ENCODE peak calls at places on chromosomes 3 and 15, in seven cellular contexts. W, K, S, V, F, D and T are unnamed samples.

GRCh38 chr3:37218206-37218605 is 43.8 kb upstream of the LRRFIP2 start:
- DNase-seq in W (no peak), D (no peak), V (peak), K (peak), F (no peak), S (no peak), T (no peak)

GRCh38 chr15:57122080-57122845 is 203.8 kb downstream of the TCF12 start:
- DNase-seq in D (no peak), K (no peak), F (no peak), W (no peak), V (no peak), S (no peak), T (no peak)

GRCh38 chr3:149134560-149134959 is 5.1 kb downstream of the HPS3 start:
- DNase-seq in S (no peak), V (no peak), F (peak), K (no peak), D (peak), W (no peak), T (peak)

GRCh38 chr15:74383695-74384565 is 16.5 kb upstream of the CYP11A1 start:
- DNase-seq in V (peak), S (peak), K (no peak), W (no peak), D (peak), F (peak), T (peak)

GRCh38 chr3:196222876-196223595 is 6.7 kb downstream of the SLC51A start:
- DNase-seq in V (no peak), S (no peak), W (no peak), F (no peak), D (peak), K (no peak), T (peak)

GRCh38 chr15:80174017-80174746 is 21.4 kb downstream of the FAH start:
- DNase-seq in K (no peak), W (no peak), V (no peak), D (peak), S (no peak), F (peak), T (no peak)

GRCh38 chr15:38088971-38089370 is 154.5 kb downstream of the TMCO5A start:
- DNase-seq in V (no peak), K (no peak), D (no peak), F (peak), W (no peak), S (no peak), T (no peak)

GRCh38 chr3:194294199-194294887 is 56.8 kb downstream of the CPN2 start:
- DNase-seq in V (no peak), F (no peak), S (no peak), W (no peak), D (no peak), K (no peak), T (no peak)

GRCh38 chr3:130627143-130627849 is 110.3 kb downstream of the COL6A6 start:
- DNase-seq in K (no peak), D (no peak), W (no peak), F (no peak), S (no peak), V (no peak), T (no peak)

GRCh38 chr3:10599444-10599843 is 94.1 kb upstream of the ATP2B2 start:
- DNase-seq in S (no peak), F (no peak), K (no peak), V (no peak), W (no peak), D (no peak), T (no peak)

GRCh38 chr3:10601857-10602230 is 96.5 kb upstream of the ATP2B2 start:
- DNase-seq in W (no peak), D (no peak), V (no peak), K (no peak), F (no peak), S (no peak), T (no peak)

GRCh38 chr3:10601131-10601856 is 95.9 kb upstream of the ATP2B2 start:
- DNase-seq in V (peak), W (no peak), F (no peak), K (no peak), D (no peak), S (no peak), T (no peak)

GRCh38 chr3:10599017-10599416 is 93.6 kb upstream of the ATP2B2 start:
- DNase-seq in D (no peak), F (no peak), V (no peak), K (no peak), W (no peak), S (no peak), T (no peak)

DNA sequence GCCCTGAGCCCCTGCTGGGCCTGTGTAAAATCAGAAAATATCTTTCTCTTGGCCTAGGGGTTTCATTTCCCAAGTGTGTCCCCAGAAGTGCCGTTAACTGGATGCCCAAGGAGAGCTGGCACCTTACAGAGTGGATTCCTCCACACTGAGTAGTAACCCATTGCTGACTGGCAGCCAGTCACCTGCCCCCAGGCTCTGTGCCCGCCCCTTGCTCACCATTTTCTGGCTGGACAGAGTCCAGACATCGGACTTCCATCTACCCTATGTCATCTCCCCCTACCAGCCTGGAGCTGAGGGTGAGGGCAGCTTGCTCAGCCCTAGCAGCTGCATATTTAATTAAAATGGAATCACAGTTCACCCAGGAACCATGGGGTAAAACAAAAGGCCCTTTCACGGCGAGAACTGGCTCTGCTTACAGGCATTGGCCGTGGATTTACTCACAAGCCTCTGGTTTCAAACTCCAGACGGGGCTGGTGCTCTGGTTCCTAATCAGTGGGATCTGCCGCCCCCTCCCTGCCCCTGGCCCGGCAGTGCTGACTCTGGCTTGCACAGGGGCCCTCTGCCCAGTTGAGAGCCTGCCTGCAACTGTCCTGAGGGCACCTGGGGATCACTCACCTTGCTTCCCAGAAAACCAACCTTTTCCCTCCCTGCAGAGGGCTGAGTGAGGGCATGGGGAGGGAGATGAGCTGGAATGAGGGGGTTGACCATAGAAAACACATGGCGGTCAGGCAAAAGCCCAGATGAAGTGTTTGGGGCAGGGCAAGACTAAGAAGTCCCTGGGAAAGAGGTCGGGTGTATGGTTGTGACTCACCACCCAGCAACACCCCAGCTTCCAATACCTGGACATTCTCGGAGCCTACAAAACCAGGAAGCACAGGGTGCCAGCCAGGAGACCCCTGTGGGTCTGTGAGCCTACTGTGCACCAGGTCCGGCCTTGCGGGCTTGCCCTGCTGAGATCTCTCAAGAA is 95.1 kb upstream of the ATP2B2 start:
- DNase-seq in V (no peak), W (no peak), D (peak), K (no peak), F (no peak), S (no peak), T (no peak)
- TF ChIP-seq CTCF in V (no peak), W (no peak), D (no peak), K (no peak), F (no peak), S (no peak), T (no peak)

DNA sequence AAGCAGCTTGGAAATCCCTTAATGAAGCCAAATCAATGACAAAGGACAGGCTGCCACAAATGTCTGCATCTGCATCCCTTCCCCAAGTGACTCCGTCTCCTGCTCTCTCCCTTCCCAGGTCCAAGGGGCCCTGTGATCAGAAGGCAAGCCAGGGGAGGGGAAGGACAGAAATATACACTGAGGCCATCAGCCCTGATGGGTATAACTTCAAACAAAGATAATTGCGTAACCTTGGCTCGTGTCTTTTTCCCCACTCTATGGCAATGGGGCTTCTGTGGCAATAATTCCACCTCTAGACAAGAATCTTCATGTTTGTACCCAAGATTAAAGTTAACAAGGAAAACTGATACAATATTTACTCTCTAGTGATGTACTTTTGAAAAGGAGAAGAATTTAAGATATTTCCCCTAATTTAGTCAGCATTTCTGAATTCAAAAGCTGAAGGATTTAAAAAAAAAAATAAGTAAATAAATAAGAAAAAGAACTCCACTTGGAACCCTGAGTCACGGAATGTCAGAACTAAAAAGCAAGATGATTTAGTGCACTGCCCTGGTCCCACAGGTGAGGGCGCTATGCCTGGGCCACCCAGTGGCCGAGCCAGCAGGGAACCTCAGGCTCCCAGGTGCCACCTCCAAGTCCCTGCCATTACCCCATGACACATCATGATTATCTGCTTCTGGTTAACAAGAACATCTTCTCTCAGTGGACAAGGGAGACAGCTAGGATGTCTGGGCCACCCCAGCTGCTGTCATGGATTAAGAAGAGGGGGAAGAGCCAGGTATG is 154.5 kb downstream of the STT3B start:
- DNase-seq in S (no peak), F (no peak), W (no peak), K (no peak), D (no peak), V (no peak), T (no peak)
- TF ChIP-seq CTCF in S (no peak), F (no peak), W (no peak), K (no peak), D (peak), V (no peak), T (no peak)

DNA sequence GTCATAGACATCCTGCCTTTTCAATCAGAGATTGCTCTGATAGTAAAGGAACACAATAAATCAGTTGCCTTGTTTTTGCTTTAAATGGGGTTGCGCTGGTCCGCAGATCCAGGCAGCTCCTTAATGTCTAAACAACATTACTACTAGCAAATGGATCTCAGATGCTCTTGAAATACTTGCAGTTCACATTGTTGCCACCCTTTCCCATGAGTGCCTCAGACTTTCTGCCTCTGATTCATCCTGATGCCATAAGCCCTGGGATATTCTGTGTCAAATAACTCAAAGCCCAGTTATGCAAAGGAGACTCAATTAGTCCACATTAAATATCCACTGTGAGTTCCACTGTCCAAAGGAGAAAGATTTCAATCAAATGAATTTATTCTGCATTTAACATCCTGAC is 196.7 kb downstream of the PLCH1 start:
- DNase-seq in W (no peak), D (peak), K (no peak), V (no peak), F (no peak), S (no peak), T (peak)
- TF ChIP-seq CTCF in W (no peak), D (no peak), K (no peak), V (no peak), F (no peak), S (no peak), T (peak)

GRCh38 chr3:87732294-87732693 is 326.5 kb downstream of the CGGBP1 start:
- DNase-seq in F (no peak), K (no peak), W (no peak), S (no peak), D (no peak), V (no peak), T (no peak)
- TF ChIP-seq CTCF in F (no peak), K (no peak), W (no peak), S (no peak), D (no peak), V (no peak), T (no peak)

GRCh38 chr3:39990532-39990931 is 181.1 kb downstream of the MYRIP start:
- DNase-seq in W (peak), F (peak), V (no peak), D (peak), K (no peak), S (peak), T (peak)
- TF ChIP-seq CTCF in W (peak), F (peak), V (peak), D (peak), K (peak), S (peak), T (peak)

GRCh38 chr15:70703066-70703465 is 60.3 kb downstream of the UACA start:
- DNase-seq in V (no peak), K (no peak), S (no peak), D (no peak), W (no peak), F (no peak), T (no peak)
- TF ChIP-seq CTCF in V (no peak), K (no peak), S (no peak), D (no peak), W (no peak), F (no peak), T (no peak)

GRCh38 chr3:28077566-28077965 is 163.9 kb upstream of the CMC1 start:
- DNase-seq in S (peak), D (peak), V (peak), W (peak), K (no peak), F (peak), T (peak)
- TF ChIP-seq CTCF in S (no peak), D (no peak), V (peak), W (no peak), K (peak), F (no peak), T (no peak)